ENCODE peak calls at places on chromosomes 16 and 17, in six cellular contexts. B is activated CD4-positive, alpha-beta T cell treated with anti-CD3 and anti-CD28 coated beads, Interleukin-2, amount 50 U/mL, for 4 hours; T is pancreas; H is fibroblast of mammary gland; Y is A172; G is amygdala. Z is an unnamed sample.

GRCh38 chr17:6547336-6547735 is 9.0 kb downstream of the PITPNM3 start:
- DNase-seq in Y (no peak), T (no peak), B (no peak), H (no peak), G (no peak), Z (no peak)

GRCh38 chr17:57915532-57915931 is 39.7 kb downstream of the CUEDC1 start:
- DNase-seq in Y (no peak), G (no peak), B (no peak), T (no peak), H (no peak), Z (no peak)

GRCh38 chr17:44760474-44761308 is 1.9 kb downstream of the ADAM11 start:
- DNase-seq in H (no peak), Y (no peak), T (no peak), B (no peak), G (no peak), Z (no peak)

GRCh38 chr17:37098910-37099664 is 150.3 kb downstream of the AATF start:
- DNase-seq in T (no peak), G (no peak), B (no peak), Y (no peak), H (no peak), Z (no peak)

GRCh38 chr16:56988948-56989945 is at the start of gene NLRC5:
- DNase-seq in T (peak; percentile 81), H (peak; percentile 72), Y (peak; percentile 74), B (peak; percentile 97), G (peak; percentile 18), Z (peak; percentile 81)

GRCh38 chr16:30989469-30990047 is 4.6 kb downstream of the HSD3B7 start:
- DNase-seq in B (no peak), Y (no peak), T (no peak), G (no peak), H (peak; percentile 25), Z (no peak)

GRCh38 chr16:79061199-79061598 is 539.3 kb downstream of the MAF start:
- DNase-seq in H (no peak), G (no peak), Y (no peak), B (no peak), T (no peak), Z (no peak)

GRCh38 chr17:75288784-75289121 is 480 bp downstream of the SLC25A19 start:
- DNase-seq in Y (peak; percentile 47), T (no peak), H (no peak), G (no peak), B (no peak), Z (no peak)

GRCh38 chr16:57203451-57203850 is 17.3 kb downstream of the RSPRY1 start:
- DNase-seq in G (no peak), T (no peak), Y (no peak), B (no peak), H (peak; percentile 39), Z (no peak)

GRCh38 chr16:23120562-23120961 is 28.7 kb downstream of the USP31 start:
- DNase-seq in T (no peak), G (no peak), Y (no peak), B (no peak), H (no peak), Z (no peak)

GRCh38 chr17:17345294-17345597 is 42.1 kb downstream of the NT5M start:
- DNase-seq in T (no peak), B (no peak), H (no peak), Y (no peak), G (no peak), Z (no peak)

GRCh38 chr16:19677403-19677802 is 40.6 kb downstream of the KNOP1 start:
- DNase-seq in Y (no peak), B (no peak), H (no peak), T (no peak), G (no peak), Z (no peak)

GRCh38 chr17:9707917-9708316 is 62.6 kb downstream of the USP43 start:
- DNase-seq in B (no peak), T (no peak), Y (no peak), H (no peak), G (no peak), Z (no peak)

GRCh38 chr16:67961551-67961957 is 6.9 kb downstream of the SLC12A4 start:
- DNase-seq in H (no peak), G (no peak), B (no peak), T (peak; percentile 97), Y (no peak), Z (no peak)

GRCh38 chr17:54891176-54891821 is 9.4 kb upstream of the TOM1L1 start:
- DNase-seq in B (no peak), H (peak; percentile 74), G (no peak), T (peak; percentile 13), Y (peak; percentile 76), Z (no peak)